ENCODE peak calls at places on chromosome 20, in four cellular contexts. Z, C, M and L are unnamed samples.

GRCh38 chr20:51005214-51005613 is 17.7 kb downstream of the KCNG1 start:
- DNase-seq in Z (no peak), C (no peak), M (no peak), L (no peak)

GRCh38 chr20:10339609-10340008 is 94.4 kb downstream of the MKKS start:
- DNase-seq in Z (no peak), C (no peak), M (no peak), L (no peak)

GRCh38 chr20:19761853-19762252 is 3.8 kb downstream of the RIN2 start:
- DNase-seq in Z (no peak), C (no peak), M (no peak), L (no peak)

GRCh38 chr20:58481541-58482021 is 33.6 kb downstream of the APCDD1L start:
- DNase-seq in Z (no peak), C (no peak), M (peak; percentile 36), L (no peak)

GRCh38 chr20:10603971-10604864 is 69.6 kb downstream of the JAG1 start:
- DNase-seq in Z (peak; percentile 86), C (peak; percentile 71), M (peak; percentile 32), L (peak; percentile 74)

GRCh38 chr20:2835331-2835796 is 5.1 kb downstream of the PCED1A start:
- DNase-seq in Z (no peak), C (no peak), M (no peak), L (no peak)

GRCh38 chr20:14568225-14568624 is 230.8 kb upstream of the FLRT3 start:
- DNase-seq in Z (no peak), C (no peak), M (no peak), L (no peak)

GRCh38 chr20:15475483-15475882 is 1097.8 kb downstream of the KIF16B start:
- DNase-seq in Z (no peak), C (no peak), M (peak; percentile 29), L (no peak)

GRCh38 chr20:39360029-39360620 is 398.0 kb downstream of the DHX35 start:
- DNase-seq in Z (no peak), C (no peak), M (no peak), L (no peak)

GRCh38 chr20:44656447-44656846 is 4.9 kb upstream of the ADA start:
- DNase-seq in Z (no peak), C (no peak), M (no peak), L (no peak)

GRCh38 chr20:61253264-61253639 is 1.2 kb downstream of the CDH4 start:
- DNase-seq in Z (peak; percentile 45), C (no peak), M (no peak), L (no peak)
- H3K4me3 ChIP-seq in Z (peak overlapping the region; percentile 76), C (no peak overlapping the region), M (peak overlapping the region; percentile 27), L (peak overlapping the region; percentile 41)

GRCh38 chr20:31681769-31682168 is 40.9 kb downstream of the BCL2L1 start:
- DNase-seq in Z (no peak), C (no peak), M (no peak), L (no peak)

GRCh38 chr20:31685853-31686641 is 36.6 kb downstream of the BCL2L1 start:
- DNase-seq in Z (no peak), C (no peak), M (no peak), L (no peak)

GRCh38 chr20:31682352-31682751 is 40.3 kb downstream of the BCL2L1 start:
- DNase-seq in Z (no peak), C (no peak), M (no peak), L (no peak)

GRCh38 chr20:31682927-31683326 is 39.7 kb downstream of the BCL2L1 start:
- DNase-seq in Z (no peak), C (no peak), M (no peak), L (no peak)

GRCh38 chr20:31684153-31685003 is 38.3 kb downstream of the BCL2L1 start:
- DNase-seq in Z (no peak), C (no peak), M (no peak), L (no peak)
- H3K27ac ChIP-seq in Z (no peak overlapping the region), C (no peak overlapping the region), M (no peak overlapping the region), L (peak overlapping the region; percentile 66)

DNA sequence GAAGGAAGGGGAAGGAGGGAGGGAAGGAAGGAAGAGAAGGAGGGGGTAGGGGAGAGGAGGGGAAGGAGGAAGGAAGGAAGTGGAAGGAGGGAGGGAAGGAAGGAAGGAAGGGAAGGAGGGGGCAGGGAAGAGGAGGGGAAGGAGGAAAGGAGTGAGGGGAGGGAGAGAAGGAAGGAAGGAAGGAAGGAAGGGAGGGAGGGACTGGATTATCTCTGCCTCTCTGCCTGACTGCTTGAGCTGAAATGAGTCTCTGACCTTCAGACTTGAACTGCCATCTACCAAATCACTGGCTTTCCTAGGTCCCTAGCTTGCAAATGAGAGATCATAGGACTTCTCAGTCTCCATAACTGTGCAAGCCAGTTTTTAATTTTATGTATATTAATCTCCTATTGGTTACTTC is 436.8 kb downstream of the PREX1 start:
- DNase-seq in Z (no peak), C (no peak), M (no peak), L (no peak)
- H3K4me3 ChIP-seq in Z (no peak overlapping the region), C (no peak overlapping the region), M (no peak overlapping the region), L (no peak overlapping the region)

DNA sequence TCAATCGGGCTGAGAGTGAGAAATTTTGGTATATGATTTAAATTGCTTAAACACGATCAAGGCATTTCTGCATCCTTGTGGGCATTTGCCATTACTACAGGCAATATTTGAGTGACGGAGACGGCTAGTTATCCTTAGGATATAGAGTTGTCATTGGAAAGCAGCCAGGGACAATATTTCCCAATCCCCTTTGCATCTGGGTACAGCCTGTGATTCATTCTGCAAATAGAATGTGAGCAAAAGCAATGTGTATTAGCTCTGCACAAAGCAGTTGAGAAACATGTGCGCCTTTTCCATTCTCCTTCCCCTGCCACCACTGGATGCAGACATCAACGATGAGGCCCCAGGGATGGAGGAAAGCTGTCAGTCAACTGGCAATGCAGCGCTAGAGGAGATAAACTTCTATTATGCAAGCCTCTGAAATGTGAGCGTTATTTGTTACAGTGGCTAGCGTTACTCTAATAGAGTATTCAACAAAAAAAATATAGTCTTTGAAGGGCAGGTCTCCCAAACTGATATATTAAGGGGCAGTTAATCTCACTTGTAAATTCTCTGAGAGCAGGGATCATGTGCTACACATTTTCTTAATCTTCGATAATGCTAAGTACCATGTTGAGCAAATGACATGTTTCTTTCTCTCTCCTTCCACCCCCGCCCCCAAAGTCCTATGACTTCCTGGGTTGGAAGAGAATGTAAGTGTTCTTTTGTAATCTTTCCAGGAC is 37.1 kb upstream of the NCOA3 start:
- DNase-seq in Z (peak; percentile 99), C (peak; percentile 36), M (peak; percentile 53), L (peak; percentile 92)
- H3K27ac ChIP-seq in Z (peak overlapping the region; percentile 95), C (no peak overlapping the region), M (no peak overlapping the region), L (peak overlapping the region; percentile 86)

GRCh38 chr20:63162206-63162770 is 53.6 kb downstream of the YTHDF1 start:
- DNase-seq in Z (no peak), C (no peak), M (no peak), L (no peak)
- H3K4me3 ChIP-seq in Z (no peak overlapping the region), C (no peak overlapping the region), M (no peak overlapping the region), L (no peak overlapping the region)

GRCh38 chr20:61585764-61586163 is 333.7 kb downstream of the CDH4 start:
- DNase-seq in Z (no peak), C (no peak), M (no peak), L (no peak)

GRCh38 chr20:61587910-61588309 is 335.8 kb downstream of the CDH4 start:
- DNase-seq in Z (no peak), C (no peak), M (no peak), L (no peak)

GRCh38 chr20:61589055-61589385 is 337.0 kb downstream of the CDH4 start:
- DNase-seq in Z (peak; percentile 26), C (no peak), M (no peak), L (no peak)

GRCh38 chr20:61588356-61589054 is 336.4 kb downstream of the CDH4 start:
- DNase-seq in Z (peak; percentile 13), C (no peak), M (no peak), L (no peak)

DNA sequence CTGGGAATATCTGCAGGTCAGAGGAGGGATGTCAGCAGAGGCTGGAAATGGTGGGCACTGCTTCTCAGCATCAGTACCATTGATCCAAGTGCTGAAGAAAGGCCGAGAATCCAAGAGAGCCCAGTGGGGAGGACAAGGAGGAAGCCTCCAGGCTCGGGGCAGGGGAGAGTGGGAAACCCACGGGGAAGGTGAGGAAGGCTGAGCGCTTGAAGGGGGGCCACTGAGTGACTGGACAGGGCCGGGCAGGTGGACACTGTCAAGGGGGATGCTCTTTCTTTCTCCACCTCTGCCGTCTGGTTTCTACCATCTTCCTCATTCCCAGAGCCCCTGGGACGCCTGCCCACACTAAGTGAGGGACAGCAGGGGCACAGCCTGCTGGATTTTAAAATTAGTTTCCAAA is 335.0 kb downstream of the CDH4 start:
- DNase-seq in Z (no peak), C (no peak), M (no peak), L (no peak)
- H3K27ac ChIP-seq in Z (no peak overlapping the region), C (no peak overlapping the region), M (no peak overlapping the region), L (no peak overlapping the region)

GRCh38 chr20:49281913-49282467 is 4.1 kb upstream of the ZNFX1 start:
- DNase-seq in Z (no peak), C (no peak), M (no peak), L (no peak)
- H3K4me3 ChIP-seq in Z (peak overlapping the region; percentile 92), C (no peak overlapping the region), M (peak overlapping the region; percentile 71), L (no peak overlapping the region)

GRCh38 chr20:23877524-23877923 is 2.0 kb downstream of the CST5 start:
- DNase-seq in Z (no peak), C (no peak), M (no peak), L (no peak)

GRCh38 chr20:23880426-23880825 is 878 bp upstream of the CST5 start:
- DNase-seq in Z (no peak), C (no peak), M (no peak), L (no peak)

GRCh38 chr20:23879811-23880374 is 345 bp upstream of the CST5 start:
- DNase-seq in Z (no peak), C (no peak), M (no peak), L (no peak)

GRCh38 chr20:23878787-23879186 is 761 bp downstream of the CST5 start:
- DNase-seq in Z (no peak), C (no peak), M (no peak), L (no peak)

DNA sequence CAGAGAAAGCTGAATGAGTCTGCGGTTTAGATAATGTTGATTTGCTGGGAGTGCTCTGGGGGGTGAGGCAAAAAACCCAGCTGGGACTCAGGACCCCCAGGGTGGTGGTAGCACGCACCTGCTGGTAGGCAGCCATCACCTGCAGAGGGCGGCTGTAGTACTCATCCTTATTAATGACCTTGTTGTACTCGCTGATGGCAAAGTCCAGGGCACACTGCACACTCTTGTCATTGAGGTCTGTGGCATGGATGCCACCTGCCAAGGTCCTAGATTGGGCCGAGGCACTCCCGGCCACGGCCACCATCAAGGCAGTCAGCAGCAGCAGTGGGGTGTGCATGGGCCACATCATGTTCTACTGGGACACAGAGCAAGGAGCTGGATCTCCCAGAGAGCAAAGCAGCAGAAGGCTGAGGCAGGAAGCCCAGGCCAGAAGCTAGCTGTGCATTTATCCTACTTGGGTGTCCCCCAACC is at the start of gene CST5:
- DNase-seq in Z (no peak), C (no peak), M (no peak), L (no peak)
- H3K27ac ChIP-seq in Z (no peak within 1 kb of the TSS), C (no peak within 1 kb of the TSS), M (no peak within 1 kb of the TSS), L (no peak within 1 kb of the TSS)

GRCh38 chr20:3933126-3933684 is 44.0 kb downstream of the PANK2 start:
- DNase-seq in Z (no peak), C (no peak), M (no peak), L (no peak)
- H3K4me3 ChIP-seq in Z (no peak overlapping the region), C (peak overlapping the region; percentile 47), M (peak overlapping the region; percentile 38), L (peak overlapping the region; percentile 62)